ENCODE peak calls at places on chromosomes 11 and 22, in nine cellular contexts. D is fibroblast of lung, F is cardiac muscle cell, R is MM.1S, H is adrenal gland, I is neuronal stem cell, J is uterus, K is HepG2, T is adipocyte. W is an unnamed sample.

GRCh38 chr11:67468056-67468455 is 995 bp downstream of the TMEM134 start:
- DNase-seq in H (peak; percentile 62), T (peak; percentile 14), D (no peak), R (no peak), K (no peak), J (peak; percentile 44), F (no peak), I (no peak), W (no peak)

GRCh38 chr11:17154409-17155159 is 53.2 kb downstream of the PIK3C2A start:
- DNase-seq in H (no peak), I (no peak), J (no peak), R (no peak), K (no peak), T (no peak), D (no peak), F (no peak), W (no peak)

GRCh38 chr11:93216511-93217121 is 18.8 kb upstream of the SLC36A4 start:
- DNase-seq in H (no peak), I (no peak), R (no peak), J (no peak), T (no peak), K (no peak), D (no peak), F (no peak), W (no peak)

GRCh38 chr11:36354221-36355003 is 58.3 kb downstream of the PRR5L start:
- DNase-seq in F (peak; percentile 69), I (no peak), D (no peak), R (peak; percentile 72), K (no peak), H (no peak), T (peak; percentile 84), J (no peak), W (no peak)

GRCh38 chr22:40281717-40282116 is 64.6 kb upstream of the ADSL start:
- DNase-seq in H (no peak), J (no peak), I (no peak), K (no peak), D (no peak), T (no peak), F (no peak), R (no peak), W (no peak)

GRCh38 chr11:17547932-17548331 is 873 bp downstream of the OTOG start:
- DNase-seq in T (no peak), J (no peak), F (no peak), H (no peak), R (no peak), K (no peak), D (no peak), I (no peak), W (no peak)

GRCh38 chr11:129992161-129992944 is 10.3 kb downstream of the PRDM10 start:
- DNase-seq in R (no peak), I (no peak), H (peak; percentile 32), T (no peak), K (peak; percentile 82), D (peak; percentile 8), F (peak; percentile 22), J (no peak), W (peak; percentile 37)

GRCh38 chr11:14519692-14520085 is 497 bp downstream of the PSMA1 start:
- DNase-seq in R (no peak), F (no peak), J (no peak), I (no peak), D (no peak), K (no peak), T (peak; percentile 61), H (no peak), W (no peak)

GRCh38 chr11:43953521-43953920 is 11.1 kb downstream of the C11orf96 start:
- DNase-seq in T (no peak), K (no peak), F (no peak), I (no peak), D (no peak), J (no peak), R (no peak), H (no peak), W (no peak)
- H3K4me1 ChIP-seq in T (peaks cover 12% of the 10 kb centered on the region), K (no peaks in the 10 kb centered on the region), F (no peaks in the 10 kb centered on the region), I (no peaks in the 10 kb centered on the region), D (peaks cover 2% of the 10 kb centered on the region), J (no peaks in the 10 kb centered on the region), R (no peaks in the 10 kb centered on the region), H (no peaks in the 10 kb centered on the region), W (no peaks in the 10 kb centered on the region)

DNA sequence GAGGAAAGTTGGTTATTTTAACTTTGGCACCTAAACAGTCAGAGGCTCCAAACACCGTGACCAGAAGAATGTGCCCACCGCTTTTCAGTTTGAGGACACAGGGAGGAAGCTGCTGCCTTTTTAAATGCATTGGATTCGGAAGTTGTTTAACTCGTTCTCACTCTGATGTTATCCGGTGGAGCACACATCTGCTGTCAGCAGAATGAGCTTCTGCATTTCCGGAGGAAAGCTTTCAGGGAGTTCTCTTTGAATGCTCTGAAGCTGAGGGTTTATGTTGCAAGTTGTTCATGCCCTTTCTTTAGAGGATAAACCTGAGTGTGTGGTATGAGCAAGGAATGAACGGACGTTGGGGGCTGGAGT is 64.1 kb downstream of the PPFIBP2 start:
- DNase-seq in D (peak; percentile 47), I (no peak), T (peak; percentile 59), J (no peak), H (no peak), K (no peak), F (peak; percentile 72), R (peak; percentile 76), W (no peak)
- H3K4me3 ChIP-seq in D (peak overlapping the region; percentile 14), I (peak overlapping the region; percentile 43), T (peak overlapping the region; percentile 77), J (peak overlapping the region; percentile 4), H (no peak overlapping the region), K (no peak overlapping the region), F (no peak overlapping the region), R (peak overlapping the region; percentile 33), W (no peak overlapping the region)

GRCh38 chr11:128827494-128827893 is 39.6 kb downstream of the KCNJ1 start:
- DNase-seq in K (no peak), T (no peak), H (no peak), I (no peak), R (no peak), F (no peak), J (no peak), D (no peak), W (no peak)

GRCh38 chr11:128819198-128819597 is 47.9 kb downstream of the KCNJ1 start:
- DNase-seq in H (no peak), K (no peak), D (no peak), T (no peak), J (no peak), R (no peak), I (no peak), F (no peak), W (no peak)

GRCh38 chr11:128824199-128825049 is 42.7 kb downstream of the KCNJ1 start:
- DNase-seq in T (no peak), J (peak; percentile 27), H (no peak), K (no peak), R (no peak), I (no peak), D (peak; percentile 21), F (peak; percentile 32), W (no peak)

GRCh38 chr11:128825050-128825806 is 41.9 kb downstream of the KCNJ1 start:
- DNase-seq in R (no peak), H (no peak), I (no peak), K (no peak), F (peak; percentile 25), D (no peak), J (no peak), T (no peak), W (no peak)

DNA sequence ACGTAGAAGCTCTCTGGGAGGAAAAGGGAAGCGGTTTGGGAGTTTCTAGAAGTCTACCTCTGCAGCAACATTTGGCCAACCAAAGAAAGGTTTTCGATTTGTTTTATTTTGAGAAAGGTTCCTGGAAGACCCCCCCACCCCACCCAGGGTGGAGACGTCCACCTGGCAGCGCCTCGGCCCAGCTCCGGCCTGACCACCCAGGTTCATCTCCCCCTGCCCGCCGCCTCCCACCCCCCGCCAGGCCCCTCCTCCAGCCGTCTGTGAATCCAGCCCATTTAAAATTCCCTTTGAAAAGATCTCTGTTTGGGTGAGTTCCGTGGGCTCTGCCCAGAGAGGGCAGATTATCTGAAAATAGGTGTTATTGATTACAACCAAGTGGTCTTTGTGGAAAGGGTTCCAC is 43.3 kb downstream of the KCNJ1 start:
- DNase-seq in J (no peak), F (no peak), R (no peak), D (no peak), I (no peak), K (no peak), H (no peak), T (no peak), W (no peak)
- H3K4me1 ChIP-seq in J (no peaks in the 10 kb centered on the region), F (no peaks in the 10 kb centered on the region), R (no peaks in the 10 kb centered on the region), D (no peaks in the 10 kb centered on the region), I (no peaks in the 10 kb centered on the region), K (no peaks in the 10 kb centered on the region), H (no peaks in the 10 kb centered on the region), T (peaks cover 11% of the 10 kb centered on the region), W (no peaks in the 10 kb centered on the region)

GRCh38 chr11:70843906-70844305 is 408.5 kb downstream of the SHANK2 start:
- DNase-seq in F (no peak), T (no peak), H (no peak), D (no peak), J (no peak), K (no peak), I (no peak), R (no peak), W (no peak)
- H3K4me3 ChIP-seq in F (no peak overlapping the region), T (no peak overlapping the region), H (no peak overlapping the region), D (no peak overlapping the region), J (no peak overlapping the region), K (no peak overlapping the region), I (no peak overlapping the region), R (no peak overlapping the region), W (no peak overlapping the region)

GRCh38 chr11:66326261-66327111 is 9.6 kb upstream of the CD248 start:
- DNase-seq in K (no peak), D (peak; percentile 78), J (peak; percentile 53), T (peak; percentile 77), H (no peak), F (peak; percentile 52), R (no peak), I (no peak), W (no peak)
- H3K4me1 ChIP-seq in K (peaks cover 69% of the 10 kb centered on the region), D (peaks cover 48% of the 10 kb centered on the region), J (no peaks in the 10 kb centered on the region), T (peaks cover 65% of the 10 kb centered on the region), H (no peaks in the 10 kb centered on the region), F (peaks cover 14% of the 10 kb centered on the region), R (no peaks in the 10 kb centered on the region), I (peaks cover 26% of the 10 kb centered on the region), W (peaks cover 29% of the 10 kb centered on the region)